ENCODE peak calls at places on chromosomes 5 and 9, in four cellular contexts. A is dorsolateral prefrontal cortex, Y is GM10248, W is pancreas. M is an unnamed sample.

GRCh38 chr5:170846416-170846815 is 15.4 kb upstream of the RANBP17 start:
- DNase-seq in A (no peak), Y (no peak), W (no peak), M (no peak)

GRCh38 chr5:57382665-57383064 is 99.9 kb downstream of the ACTBL2 start:
- DNase-seq in A (no peak), Y (no peak), W (no peak), M (no peak)

GRCh38 chr9:109974143-109974917 is 194.3 kb downstream of the PALM2AKAP2 start:
- DNase-seq in A (peak), Y (peak), W (no peak), M (no peak)

GRCh38 chr5:14870347-14871083 is 1.1 kb downstream of the ANKH start:
- DNase-seq in A (peak), Y (peak), W (peak), M (no peak)

GRCh38 chr5:95518417-95518816 is 36.4 kb downstream of the SKIC3 start:
- DNase-seq in A (no peak), Y (no peak), W (no peak), M (no peak)

GRCh38 chr5:91142819-91143218 is 240.3 kb downstream of the ARRDC3 start:
- DNase-seq in A (no peak), Y (no peak), W (no peak), M (no peak)

GRCh38 chr9:16150501-16150900 is 597.7 kb downstream of the CCDC171 start:
- DNase-seq in A (no peak), Y (no peak), W (peak), M (no peak)

GRCh38 chr5:6856658-6857057 is 143.4 kb downstream of the TENT4A start:
- DNase-seq in A (no peak), Y (no peak), W (no peak), M (no peak)

GRCh38 chr5:59423021-59423420 is 470.5 kb downstream of the PDE4D start:
- DNase-seq in A (no peak), Y (no peak), W (no peak), M (no peak)

GRCh38 chr9:124911766-124912165 is 29.1 kb downstream of the GOLGA1 start:
- DNase-seq in A (no peak), Y (no peak), W (no peak), M (no peak)

GRCh38 chr5:180343110-180343845 is 9.9 kb downstream of the GFPT2 start:
- DNase-seq in A (no peak), Y (no peak), W (no peak), M (no peak)

GRCh38 chr9:126294331-126295081 is 32.1 kb upstream of the MVB12B start:
- DNase-seq in A (no peak), Y (no peak), W (no peak), M (no peak)

GRCh38 chr9:126293522-126293889 is 33.1 kb upstream of the MVB12B start:
- DNase-seq in A (no peak), Y (no peak), W (no peak), M (no peak)

GRCh38 chr9:126290871-126291270 is 35.8 kb upstream of the MVB12B start:
- DNase-seq in A (no peak), Y (no peak), W (no peak), M (no peak)

GRCh38 chr9:126292736-126293521 is 33.7 kb upstream of the MVB12B start:
- DNase-seq in A (no peak), Y (no peak), W (no peak), M (no peak)

GRCh38 chr9:126291925-126292324 is 34.7 kb upstream of the MVB12B start:
- DNase-seq in A (no peak), Y (no peak), W (no peak), M (no peak)
- TF ChIP-seq CTCF in A (no peak), Y (no peak), W (no peak), M (no peak)

GRCh38 chr5:50697739-50698138 is 31.3 kb downstream of the PARP8 start:
- DNase-seq in A (no peak), Y (peak), W (no peak), M (no peak)

GRCh38 chr5:50699737-50700136 is 33.3 kb downstream of the PARP8 start:
- DNase-seq in A (no peak), Y (no peak), W (no peak), M (no peak)

GRCh38 chr5:50704730-50705129 is 38.3 kb downstream of the PARP8 start:
- DNase-seq in A (no peak), Y (no peak), W (no peak), M (no peak)

GRCh38 chr5:50702615-50703325 is 36.3 kb downstream of the PARP8 start:
- DNase-seq in A (no peak), Y (no peak), W (no peak), M (no peak)
- TF ChIP-seq CTCF in A (no peak), Y (no peak), W (no peak), M (no peak)

GRCh38 chr9:93654351-93654961 is 78.1 kb downstream of the PHF2 start:
- DNase-seq in A (peak), Y (no peak), W (no peak), M (no peak)

GRCh38 chr9:93650448-93650847 is 74.1 kb downstream of the PHF2 start:
- DNase-seq in A (peak), Y (no peak), W (no peak), M (no peak)

GRCh38 chr9:93653762-93654161 is 77.4 kb downstream of the PHF2 start:
- DNase-seq in A (peak), Y (no peak), W (no peak), M (no peak)

GRCh38 chr9:93651521-93651950 is 75.2 kb downstream of the PHF2 start:
- DNase-seq in A (peak), Y (no peak), W (no peak), M (no peak)

GRCh38 chr9:93652604-93653592 is 76.5 kb downstream of the PHF2 start:
- DNase-seq in A (peak), Y (no peak), W (no peak), M (no peak)
- TF ChIP-seq CTCF in A (no peak), Y (no peak), W (no peak), M (no peak)

DNA sequence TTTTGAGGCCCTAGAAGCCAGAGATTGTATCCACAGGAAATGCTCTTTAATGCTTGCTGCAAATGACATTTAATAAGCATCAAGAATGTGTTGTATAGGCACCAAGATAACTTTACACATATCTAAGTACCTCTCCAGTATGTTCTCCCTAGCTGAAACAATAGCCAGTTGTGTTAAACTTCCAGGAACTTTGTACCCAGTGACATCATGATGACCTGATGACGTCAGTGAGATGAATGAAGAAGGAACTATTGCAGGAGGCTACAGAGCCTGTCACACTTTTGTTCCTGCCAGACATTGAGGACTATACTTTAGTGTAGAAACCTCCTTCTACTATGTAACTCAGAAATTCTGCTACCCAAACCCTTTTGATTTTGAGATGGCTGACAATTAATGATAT is 129.8 kb downstream of the CD180 start:
- DNase-seq in A (no peak), Y (no peak), W (no peak), M (no peak)
- TF ChIP-seq CTCF in A (no peak), Y (no peak), W (no peak), M (no peak)

GRCh38 chr9:4090491-4090890 is 209.4 kb downstream of the GLIS3 start:
- DNase-seq in A (no peak), Y (no peak), W (no peak), M (no peak)
- TF ChIP-seq CTCF in A (no peak), Y (no peak), W (no peak), M (no peak)